ENCODE peak calls at places on chromosome 6, in ten cellular contexts. One of them, this sample, is unnamed.

GRCh38 chr6:89313006-89313405 is 2.1 kb downstream of the GABRR2 start:
- DNase-seq in left ventricle myocardium inferior: no peak
- DNase-seq in non-pigmented ciliary epithelial cell: peak
- DNase-seq in RCC 7860: no peak
- DNase-seq in astrocyte of the cerebellum: peak
- DNase-seq in CD4-positive, alpha-beta T cell: no peak
- DNase-seq in activated naive CD4-positive, alpha-beta T cell: no peak
- DNase-seq in hippocampal formation: peak
- DNase-seq in caudate nucleus: peak
- DNase-seq in effector CD8-positive, alpha-beta T cell: no peak
- DNase-seq in this sample: peak

GRCh38 chr6:149423946-149424440 is 23.9 kb downstream of the SUMO4 start:
- DNase-seq in effector CD8-positive, alpha-beta T cell: no peak
- DNase-seq in hippocampal formation: no peak
- DNase-seq in RCC 7860: no peak
- DNase-seq in astrocyte of the cerebellum: no peak
- DNase-seq in non-pigmented ciliary epithelial cell: no peak
- DNase-seq in CD4-positive, alpha-beta T cell: no peak
- DNase-seq in caudate nucleus: no peak
- DNase-seq in left ventricle myocardium inferior: no peak
- DNase-seq in activated naive CD4-positive, alpha-beta T cell: no peak
- DNase-seq in this sample: peak

GRCh38 chr6:56499121-56499520 is 143.6 kb downstream of the DST start:
- DNase-seq in caudate nucleus: no peak
- DNase-seq in activated naive CD4-positive, alpha-beta T cell: no peak
- DNase-seq in RCC 7860: no peak
- DNase-seq in left ventricle myocardium inferior: no peak
- DNase-seq in hippocampal formation: no peak
- DNase-seq in CD4-positive, alpha-beta T cell: no peak
- DNase-seq in non-pigmented ciliary epithelial cell: no peak
- DNase-seq in astrocyte of the cerebellum: no peak
- DNase-seq in effector CD8-positive, alpha-beta T cell: no peak
- DNase-seq in this sample: no peak

GRCh38 chr6:43290353-43290904 is 7.6 kb upstream of the SLC22A7 start:
- DNase-seq in caudate nucleus: no peak
- DNase-seq in hippocampal formation: no peak
- DNase-seq in non-pigmented ciliary epithelial cell: no peak
- DNase-seq in RCC 7860: no peak
- DNase-seq in activated naive CD4-positive, alpha-beta T cell: no peak
- DNase-seq in CD4-positive, alpha-beta T cell: no peak
- DNase-seq in effector CD8-positive, alpha-beta T cell: no peak
- DNase-seq in left ventricle myocardium inferior: no peak
- DNase-seq in astrocyte of the cerebellum: no peak
- DNase-seq in this sample: no peak

GRCh38 chr6:32110632-32111031 is 1.5 kb upstream of the TNXB start:
- DNase-seq in hippocampal formation: no peak
- DNase-seq in caudate nucleus: no peak
- DNase-seq in non-pigmented ciliary epithelial cell: no peak
- DNase-seq in astrocyte of the cerebellum: no peak
- DNase-seq in effector CD8-positive, alpha-beta T cell: no peak
- DNase-seq in RCC 7860: no peak
- DNase-seq in left ventricle myocardium inferior: peak
- DNase-seq in CD4-positive, alpha-beta T cell: no peak
- DNase-seq in activated naive CD4-positive, alpha-beta T cell: no peak
- DNase-seq in this sample: peak

GRCh38 chr6:147158881-147159280 is 45.3 kb upstream of the STXBP5 start:
- DNase-seq in non-pigmented ciliary epithelial cell: no peak
- DNase-seq in effector CD8-positive, alpha-beta T cell: no peak
- DNase-seq in left ventricle myocardium inferior: no peak
- DNase-seq in hippocampal formation: no peak
- DNase-seq in RCC 7860: no peak
- DNase-seq in activated naive CD4-positive, alpha-beta T cell: no peak
- DNase-seq in astrocyte of the cerebellum: no peak
- DNase-seq in CD4-positive, alpha-beta T cell: no peak
- DNase-seq in caudate nucleus: no peak
- DNase-seq in this sample: no peak

GRCh38 chr6:12238191-12238590 is 52.0 kb upstream of the EDN1 start:
- DNase-seq in hippocampal formation: no peak
- DNase-seq in activated naive CD4-positive, alpha-beta T cell: no peak
- DNase-seq in RCC 7860: no peak
- DNase-seq in astrocyte of the cerebellum: no peak
- DNase-seq in left ventricle myocardium inferior: no peak
- DNase-seq in non-pigmented ciliary epithelial cell: no peak
- DNase-seq in caudate nucleus: no peak
- DNase-seq in effector CD8-positive, alpha-beta T cell: no peak
- DNase-seq in CD4-positive, alpha-beta T cell: no peak
- DNase-seq in this sample: no peak

GRCh38 chr6:32944265-32944664 is 3.4 kb upstream of the HLA-DMB start:
- DNase-seq in CD4-positive, alpha-beta T cell: no peak
- DNase-seq in RCC 7860: no peak
- DNase-seq in caudate nucleus: no peak
- DNase-seq in left ventricle myocardium inferior: no peak
- DNase-seq in astrocyte of the cerebellum: no peak
- DNase-seq in non-pigmented ciliary epithelial cell: no peak
- DNase-seq in hippocampal formation: no peak
- DNase-seq in effector CD8-positive, alpha-beta T cell: peak
- DNase-seq in activated naive CD4-positive, alpha-beta T cell: no peak
- DNase-seq in this sample: no peak

GRCh38 chr6:116536216-116536621 is 9.3 kb downstream of the TRAPPC3L start:
- DNase-seq in left ventricle myocardium inferior: no peak
- DNase-seq in activated naive CD4-positive, alpha-beta T cell: no peak
- DNase-seq in caudate nucleus: peak
- DNase-seq in non-pigmented ciliary epithelial cell: no peak
- DNase-seq in effector CD8-positive, alpha-beta T cell: no peak
- DNase-seq in hippocampal formation: no peak
- DNase-seq in RCC 7860: peak
- DNase-seq in CD4-positive, alpha-beta T cell: no peak
- DNase-seq in astrocyte of the cerebellum: no peak
- DNase-seq in this sample: peak

GRCh38 chr6:7052441-7052936 is 55.3 kb upstream of the RREB1 start:
- DNase-seq in activated naive CD4-positive, alpha-beta T cell: no peak
- DNase-seq in non-pigmented ciliary epithelial cell: peak
- DNase-seq in astrocyte of the cerebellum: peak
- DNase-seq in left ventricle myocardium inferior: peak
- DNase-seq in hippocampal formation: peak
- DNase-seq in caudate nucleus: no peak
- DNase-seq in effector CD8-positive, alpha-beta T cell: no peak
- DNase-seq in RCC 7860: peak
- DNase-seq in CD4-positive, alpha-beta T cell: peak
- DNase-seq in this sample: peak

GRCh38 chr6:37083243-37084138 is 78.0 kb downstream of the FGD2 start:
- DNase-seq in caudate nucleus: no peak
- DNase-seq in effector CD8-positive, alpha-beta T cell: no peak
- DNase-seq in left ventricle myocardium inferior: peak
- DNase-seq in hippocampal formation: peak
- DNase-seq in CD4-positive, alpha-beta T cell: no peak
- DNase-seq in astrocyte of the cerebellum: no peak
- DNase-seq in activated naive CD4-positive, alpha-beta T cell: no peak
- DNase-seq in non-pigmented ciliary epithelial cell: no peak
- DNase-seq in RCC 7860: no peak
- DNase-seq in this sample: peak

GRCh38 chr6:93679836-93680235 is 260.5 kb upstream of the EPHA7 start:
- DNase-seq in astrocyte of the cerebellum: no peak
- DNase-seq in effector CD8-positive, alpha-beta T cell: no peak
- DNase-seq in CD4-positive, alpha-beta T cell: no peak
- DNase-seq in left ventricle myocardium inferior: no peak
- DNase-seq in activated naive CD4-positive, alpha-beta T cell: no peak
- DNase-seq in caudate nucleus: no peak
- DNase-seq in RCC 7860: no peak
- DNase-seq in hippocampal formation: no peak
- DNase-seq in non-pigmented ciliary epithelial cell: no peak
- DNase-seq in this sample: no peak

GRCh38 chr6:118709859-118710350 is 58.5 kb upstream of the CEP85L start:
- DNase-seq in hippocampal formation: no peak
- DNase-seq in RCC 7860: peak
- DNase-seq in non-pigmented ciliary epithelial cell: peak
- DNase-seq in astrocyte of the cerebellum: peak
- DNase-seq in caudate nucleus: peak
- DNase-seq in CD4-positive, alpha-beta T cell: peak
- DNase-seq in effector CD8-positive, alpha-beta T cell: peak
- DNase-seq in activated naive CD4-positive, alpha-beta T cell: peak
- DNase-seq in left ventricle myocardium inferior: no peak
- DNase-seq in this sample: peak

GRCh38 chr6:20965915-20966314 is 431.7 kb downstream of the CDKAL1 start:
- DNase-seq in left ventricle myocardium inferior: no peak
- DNase-seq in astrocyte of the cerebellum: no peak
- DNase-seq in CD4-positive, alpha-beta T cell: no peak
- DNase-seq in hippocampal formation: no peak
- DNase-seq in activated naive CD4-positive, alpha-beta T cell: no peak
- DNase-seq in effector CD8-positive, alpha-beta T cell: no peak
- DNase-seq in non-pigmented ciliary epithelial cell: no peak
- DNase-seq in RCC 7860: no peak
- DNase-seq in caudate nucleus: no peak
- DNase-seq in this sample: no peak

GRCh38 chr6:1509241-1509640 is 100.5 kb upstream of the FOXC1 start:
- DNase-seq in activated naive CD4-positive, alpha-beta T cell: no peak
- DNase-seq in RCC 7860: no peak
- DNase-seq in astrocyte of the cerebellum: no peak
- DNase-seq in non-pigmented ciliary epithelial cell: no peak
- DNase-seq in hippocampal formation: no peak
- DNase-seq in CD4-positive, alpha-beta T cell: no peak
- DNase-seq in effector CD8-positive, alpha-beta T cell: no peak
- DNase-seq in caudate nucleus: no peak
- DNase-seq in left ventricle myocardium inferior: no peak
- DNase-seq in this sample: no peak

GRCh38 chr6:3228791-3229565 is 1.5 kb upstream of the TUBB2B start:
- DNase-seq in hippocampal formation: no peak
- DNase-seq in non-pigmented ciliary epithelial cell: no peak
- DNase-seq in left ventricle myocardium inferior: no peak
- DNase-seq in effector CD8-positive, alpha-beta T cell: peak
- DNase-seq in RCC 7860: no peak
- DNase-seq in caudate nucleus: no peak
- DNase-seq in CD4-positive, alpha-beta T cell: peak
- DNase-seq in activated naive CD4-positive, alpha-beta T cell: no peak
- DNase-seq in astrocyte of the cerebellum: no peak
- DNase-seq in this sample: peak

GRCh38 chr6:82013561-82014275 is 233.8 kb downstream of the IBTK start:
- DNase-seq in non-pigmented ciliary epithelial cell: no peak
- DNase-seq in RCC 7860: peak
- DNase-seq in effector CD8-positive, alpha-beta T cell: no peak
- DNase-seq in astrocyte of the cerebellum: no peak
- DNase-seq in hippocampal formation: no peak
- DNase-seq in CD4-positive, alpha-beta T cell: no peak
- DNase-seq in activated naive CD4-positive, alpha-beta T cell: no peak
- DNase-seq in left ventricle myocardium inferior: no peak
- DNase-seq in caudate nucleus: no peak
- DNase-seq in this sample: no peak

GRCh38 chr6:122665929-122666328 is 55.7 kb downstream of the PKIB start:
- DNase-seq in caudate nucleus: no peak
- DNase-seq in RCC 7860: no peak
- DNase-seq in CD4-positive, alpha-beta T cell: no peak
- DNase-seq in left ventricle myocardium inferior: no peak
- DNase-seq in non-pigmented ciliary epithelial cell: no peak
- DNase-seq in astrocyte of the cerebellum: no peak
- DNase-seq in hippocampal formation: no peak
- DNase-seq in activated naive CD4-positive, alpha-beta T cell: no peak
- DNase-seq in effector CD8-positive, alpha-beta T cell: no peak
- DNase-seq in this sample: no peak

GRCh38 chr6:121780325-121781313 is 345.2 kb downstream of the GJA1 start:
- DNase-seq in caudate nucleus: no peak
- DNase-seq in CD4-positive, alpha-beta T cell: no peak
- DNase-seq in effector CD8-positive, alpha-beta T cell: no peak
- DNase-seq in non-pigmented ciliary epithelial cell: peak
- DNase-seq in activated naive CD4-positive, alpha-beta T cell: no peak
- DNase-seq in RCC 7860: peak
- DNase-seq in hippocampal formation: no peak
- DNase-seq in astrocyte of the cerebellum: peak
- DNase-seq in left ventricle myocardium inferior: peak
- DNase-seq in this sample: peak

GRCh38 chr6:166911248-166911677 is 45.1 kb downstream of the RNASET2 start:
- DNase-seq in RCC 7860: no peak
- DNase-seq in hippocampal formation: no peak
- DNase-seq in effector CD8-positive, alpha-beta T cell: no peak
- DNase-seq in caudate nucleus: no peak
- DNase-seq in astrocyte of the cerebellum: no peak
- DNase-seq in left ventricle myocardium inferior: no peak
- DNase-seq in non-pigmented ciliary epithelial cell: no peak
- DNase-seq in activated naive CD4-positive, alpha-beta T cell: no peak
- DNase-seq in CD4-positive, alpha-beta T cell: no peak
- DNase-seq in this sample: no peak

GRCh38 chr6:116531675-116532570 is 13.6 kb downstream of the TRAPPC3L start:
- DNase-seq in left ventricle myocardium inferior: peak
- DNase-seq in astrocyte of the cerebellum: peak
- DNase-seq in hippocampal formation: peak
- DNase-seq in effector CD8-positive, alpha-beta T cell: peak
- DNase-seq in caudate nucleus: no peak
- DNase-seq in non-pigmented ciliary epithelial cell: peak
- DNase-seq in CD4-positive, alpha-beta T cell: peak
- DNase-seq in activated naive CD4-positive, alpha-beta T cell: peak
- DNase-seq in RCC 7860: peak
- DNase-seq in this sample: peak

GRCh38 chr6:56913276-56914138 is 41.4 kb upstream of the BEND6 start:
- DNase-seq in non-pigmented ciliary epithelial cell: no peak
- DNase-seq in CD4-positive, alpha-beta T cell: no peak
- DNase-seq in activated naive CD4-positive, alpha-beta T cell: no peak
- DNase-seq in hippocampal formation: no peak
- DNase-seq in RCC 7860: no peak
- DNase-seq in astrocyte of the cerebellum: no peak
- DNase-seq in caudate nucleus: peak
- DNase-seq in left ventricle myocardium inferior: no peak
- DNase-seq in effector CD8-positive, alpha-beta T cell: no peak
- DNase-seq in this sample: peak

GRCh38 chr6:163226181-163226835 is 188.2 kb upstream of the QKI start:
- DNase-seq in CD4-positive, alpha-beta T cell: no peak
- DNase-seq in left ventricle myocardium inferior: no peak
- DNase-seq in non-pigmented ciliary epithelial cell: no peak
- DNase-seq in effector CD8-positive, alpha-beta T cell: no peak
- DNase-seq in hippocampal formation: no peak
- DNase-seq in RCC 7860: no peak
- DNase-seq in astrocyte of the cerebellum: no peak
- DNase-seq in activated naive CD4-positive, alpha-beta T cell: no peak
- DNase-seq in caudate nucleus: no peak
- DNase-seq in this sample: no peak

GRCh38 chr6:9783567-9783966 is 631.3 kb downstream of the TFAP2A start:
- DNase-seq in activated naive CD4-positive, alpha-beta T cell: no peak
- DNase-seq in astrocyte of the cerebellum: no peak
- DNase-seq in non-pigmented ciliary epithelial cell: no peak
- DNase-seq in caudate nucleus: no peak
- DNase-seq in left ventricle myocardium inferior: no peak
- DNase-seq in CD4-positive, alpha-beta T cell: no peak
- DNase-seq in RCC 7860: no peak
- DNase-seq in hippocampal formation: no peak
- DNase-seq in effector CD8-positive, alpha-beta T cell: no peak
- DNase-seq in this sample: no peak

GRCh38 chr6:42338573-42339218 is 113.0 kb downstream of the TRERF1 start:
- DNase-seq in hippocampal formation: no peak
- DNase-seq in activated naive CD4-positive, alpha-beta T cell: no peak
- DNase-seq in astrocyte of the cerebellum: peak
- DNase-seq in CD4-positive, alpha-beta T cell: no peak
- DNase-seq in non-pigmented ciliary epithelial cell: peak
- DNase-seq in caudate nucleus: no peak
- DNase-seq in left ventricle myocardium inferior: no peak
- DNase-seq in RCC 7860: peak
- DNase-seq in effector CD8-positive, alpha-beta T cell: no peak
- DNase-seq in this sample: no peak

GRCh38 chr6:44697333-44697732 is 309.8 kb downstream of the CDC5L start:
- DNase-seq in non-pigmented ciliary epithelial cell: no peak
- DNase-seq in activated naive CD4-positive, alpha-beta T cell: no peak
- DNase-seq in astrocyte of the cerebellum: no peak
- DNase-seq in effector CD8-positive, alpha-beta T cell: no peak
- DNase-seq in hippocampal formation: no peak
- DNase-seq in left ventricle myocardium inferior: no peak
- DNase-seq in caudate nucleus: no peak
- DNase-seq in CD4-positive, alpha-beta T cell: no peak
- DNase-seq in RCC 7860: no peak
- DNase-seq in this sample: no peak

GRCh38 chr6:7899046-7899888 is 11.3 kb downstream of the TXNDC5 start:
- DNase-seq in CD4-positive, alpha-beta T cell: no peak
- DNase-seq in effector CD8-positive, alpha-beta T cell: no peak
- DNase-seq in non-pigmented ciliary epithelial cell: no peak
- DNase-seq in caudate nucleus: no peak
- DNase-seq in hippocampal formation: no peak
- DNase-seq in left ventricle myocardium inferior: no peak
- DNase-seq in activated naive CD4-positive, alpha-beta T cell: no peak
- DNase-seq in astrocyte of the cerebellum: no peak
- DNase-seq in RCC 7860: no peak
- DNase-seq in this sample: peak

GRCh38 chr6:3644613-3645012 is 106.9 kb downstream of the PXDC1 start:
- DNase-seq in effector CD8-positive, alpha-beta T cell: no peak
- DNase-seq in activated naive CD4-positive, alpha-beta T cell: no peak
- DNase-seq in RCC 7860: no peak
- DNase-seq in left ventricle myocardium inferior: no peak
- DNase-seq in astrocyte of the cerebellum: no peak
- DNase-seq in non-pigmented ciliary epithelial cell: no peak
- DNase-seq in CD4-positive, alpha-beta T cell: no peak
- DNase-seq in caudate nucleus: no peak
- DNase-seq in hippocampal formation: no peak
- DNase-seq in this sample: peak